ENCODE peak calls at places on chromosomes 5 and 9, in four cellular contexts. N is psoas muscle; P is glomerular endothelial cell; D is CD4-positive, alpha-beta T cell. L is an unnamed sample.

GRCh38 chr9:138049779-138050471 is 172.3 kb downstream of the CACNA1B start:
- DNase-seq in P (no peak), D (no peak), N (no peak), L (no peak)

GRCh38 chr5:127849891-127850290 is 146.7 kb downstream of the CCDC192 start:
- DNase-seq in N (no peak), D (no peak), P (no peak), L (no peak)

GRCh38 chr9:71506821-71507220 is 261.5 kb downstream of the CEMIP2 start:
- DNase-seq in P (no peak), D (no peak), N (peak), L (no peak)

GRCh38 chr9:122132539-122132938 is 27.0 kb downstream of the NDUFA8 start:
- DNase-seq in N (no peak), D (no peak), P (no peak), L (no peak)

GRCh38 chr9:15513335-15513734 is 2.6 kb upstream of the PSIP1 start:
- DNase-seq in P (no peak), D (no peak), N (no peak), L (no peak)

GRCh38 chr9:83198336-83198735 is 135.4 kb upstream of the RASEF start:
- DNase-seq in P (no peak), N (no peak), D (no peak), L (no peak)

GRCh38 chr9:7570107-7570720 is 229.4 kb downstream of the DMAC1 start:
- DNase-seq in P (peak), D (peak), N (no peak), L (peak)

GRCh38 chr5:54861212-54861894 is 124.0 kb downstream of the ESM1 start:
- DNase-seq in D (no peak), P (no peak), N (no peak), L (no peak)

GRCh38 chr5:6717247-6717646 is 4.0 kb downstream of the TENT4A start:
- DNase-seq in N (no peak), D (no peak), P (no peak), L (no peak)

GRCh38 chr9:75087279-75087823 is 604 bp downstream of the NMRK1 start:
- DNase-seq in N (no peak), P (no peak), D (no peak), L (peak)

GRCh38 chr9:12785251-12785880 is 10.5 kb downstream of the LURAP1L start:
- DNase-seq in D (no peak), N (no peak), P (no peak), L (no peak)

GRCh38 chr5:38434981-38435710 is 121.3 kb downstream of the LIFR start:
- DNase-seq in P (no peak), N (no peak), D (no peak), L (no peak)

GRCh38 chr9:118529210-118529609 is 825.0 kb downstream of the TLR4 start:
- DNase-seq in D (no peak), N (no peak), P (peak), L (no peak)

GRCh38 chr5:79590395-79590999 is 21.7 kb upstream of the TENT2 start:
- DNase-seq in D (no peak), N (no peak), P (no peak), L (no peak)

GRCh38 chr5:79318935-79319614 is 83.1 kb downstream of the JMY start:
- DNase-seq in N (no peak), D (no peak), P (no peak), L (no peak)